ENCODE peak calls at places on chromosome 15, in eight cellular contexts. C, S, K, O, E, V, B and X are unnamed samples.

GRCh38 chr15:59941612-59942011 is 62.5 kb upstream of the FOXB1 start:
- DNase-seq in C (no peak), S (no peak), K (no peak), O (no peak), E (no peak), V (no peak), B (peak), X (no peak)

GRCh38 chr15:78149805-78150751 is 916 bp downstream of the IDH3A start:
- DNase-seq in C (peak), S (no peak), K (peak), O (peak), E (no peak), V (no peak), B (peak), X (no peak)

GRCh38 chr15:78425643-78426042 is 12.4 kb upstream of the IREB2 start:
- DNase-seq in C (no peak), S (no peak), K (no peak), O (no peak), E (no peak), V (no peak), B (no peak), X (no peak)

GRCh38 chr15:67914537-67915373 is 74.9 kb upstream of the RNU6-1 start:
- DNase-seq in C (peak), S (no peak), K (peak), O (no peak), E (peak), V (peak), B (peak), X (peak)

GRCh38 chr15:67542192-67542461 is 376 bp upstream of the MAP2K5 start:
- DNase-seq in C (no peak), S (no peak), K (peak), O (no peak), E (no peak), V (no peak), B (peak), X (no peak)

GRCh38 chr15:48507416-48508065 is 138.0 kb downstream of the FBN1 start:
- DNase-seq in C (peak), S (no peak), K (peak), O (peak), E (peak), V (peak), B (peak), X (peak)

GRCh38 chr15:73840771-73841170 is 32.6 kb upstream of the TBC1D21 start:
- DNase-seq in C (no peak), S (no peak), K (no peak), O (no peak), E (no peak), V (no peak), B (no peak), X (no peak)

GRCh38 chr15:39778031-39778430 is 4.6 kb downstream of the FSIP1 start:
- DNase-seq in C (no peak), S (no peak), K (no peak), O (no peak), E (no peak), V (no peak), B (no peak), X (no peak)

GRCh38 chr15:31235298-31236183 is 91.1 kb upstream of the KLF13 start:
- DNase-seq in C (no peak), S (no peak), K (peak), O (peak), E (no peak), V (no peak), B (no peak), X (peak)

GRCh38 chr15:68352401-68353062 is 75.0 kb downstream of the FEM1B start:
- DNase-seq in C (peak), S (no peak), K (peak), O (peak), E (peak), V (no peak), B (no peak), X (peak)

GRCh38 chr15:42741710-42742109 is 4.8 kb upstream of the CDAN1 start:
- DNase-seq in C (no peak), S (no peak), K (peak), O (no peak), E (no peak), V (no peak), B (no peak), X (no peak)

GRCh38 chr15:51864408-51865056 is 35.1 kb downstream of the TMOD3 start:
- DNase-seq in C (no peak), S (no peak), K (peak), O (peak), E (peak), V (no peak), B (no peak), X (no peak)

GRCh38 chr15:88535100-88535499 is 11.4 kb downstream of the DET1 start:
- DNase-seq in C (no peak), S (no peak), K (peak), O (peak), E (peak), V (no peak), B (no peak), X (no peak)

GRCh38 chr15:31367730-31368344 is 41.2 kb downstream of the KLF13 start:
- DNase-seq in C (no peak), S (no peak), K (no peak), O (no peak), E (no peak), V (no peak), B (no peak), X (no peak)

GRCh38 chr15:74793135-74794028 is 11.5 kb downstream of the CSK start:
- DNase-seq in C (no peak), S (peak), K (no peak), O (peak), E (no peak), V (no peak), B (no peak), X (peak)

GRCh38 chr15:32733276-32733675 is 15.5 kb downstream of the GREM1 start:
- DNase-seq in C (no peak), S (no peak), K (no peak), O (peak), E (no peak), V (no peak), B (no peak), X (no peak)

GRCh38 chr15:69039516-69040225 is 25.2 kb downstream of the NOX5 start:
- DNase-seq in C (no peak), S (no peak), K (no peak), O (no peak), E (no peak), V (no peak), B (no peak), X (no peak)

GRCh38 chr15:40927497-40928346 is 1.4 kb upstream of the DLL4 start:
- DNase-seq in C (no peak), S (no peak), K (no peak), O (no peak), E (no peak), V (no peak), B (no peak), X (no peak)
- H3K4me3 ChIP-seq in C (peak), S (peak), K (peak), O (peak), E (peak), V (peak), B (peak), X (no peak)

GRCh38 chr15:64155802-64156651 is 4.5 kb downstream of the SNX22 start:
- DNase-seq in C (no peak), S (no peak), K (no peak), O (no peak), E (no peak), V (no peak), B (no peak), X (no peak)

GRCh38 chr15:64152507-64153387 is 1.2 kb downstream of the SNX22 start:
- DNase-seq in C (no peak), S (no peak), K (no peak), O (no peak), E (no peak), V (no peak), B (no peak), X (no peak)

GRCh38 chr15:64156652-64157331 is 5.3 kb downstream of the SNX22 start:
- DNase-seq in C (no peak), S (no peak), K (no peak), O (no peak), E (no peak), V (no peak), B (no peak), X (no peak)

GRCh38 chr15:64151727-64152506 is at the start of gene SNX22:
- DNase-seq in C (no peak), S (peak), K (no peak), O (no peak), E (no peak), V (no peak), B (peak), X (no peak)

DNA sequence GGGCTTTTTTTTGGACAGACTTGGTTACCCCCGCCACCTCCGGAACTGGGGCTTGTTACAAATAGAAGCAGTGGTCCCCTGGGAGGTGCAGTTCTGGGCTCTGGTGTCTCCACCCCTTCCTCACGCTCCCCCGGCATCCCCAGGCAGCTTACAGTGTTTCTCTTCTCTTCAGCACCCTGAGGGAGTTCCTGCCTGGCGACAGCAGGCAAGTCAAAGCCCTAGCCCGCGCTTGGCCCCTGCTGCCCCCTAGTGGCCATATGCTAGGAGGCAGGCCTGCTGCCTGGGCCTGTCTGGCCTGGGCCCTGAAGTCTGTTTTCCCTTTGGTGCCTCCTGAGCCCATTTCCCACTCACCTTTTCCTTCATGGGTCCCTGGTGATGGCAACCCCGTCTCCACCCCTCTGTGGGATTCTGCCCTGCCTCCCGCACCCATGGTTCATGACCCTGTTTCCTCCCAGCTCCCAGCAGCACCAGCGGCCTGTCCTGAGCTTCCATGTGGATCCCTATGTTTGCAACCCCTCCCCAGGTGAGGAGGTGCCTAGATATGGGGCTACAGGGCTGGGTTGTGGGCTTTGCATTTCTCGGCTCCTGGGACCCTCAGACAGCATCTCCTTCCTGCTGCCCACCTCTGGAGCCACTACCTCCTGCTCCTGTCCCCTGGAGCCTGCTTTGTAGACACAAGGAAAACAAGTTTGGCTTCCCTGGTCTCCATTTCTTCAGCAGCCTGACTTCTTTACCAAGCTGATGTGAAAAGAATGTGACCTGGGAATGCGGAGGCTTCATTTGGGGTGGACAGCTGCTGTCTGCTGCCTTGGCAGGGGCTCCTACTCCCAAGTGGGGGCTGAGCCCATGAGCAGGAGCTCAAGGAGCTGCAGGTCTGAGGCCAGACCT is 2.2 kb downstream of the SNX22 start:
- DNase-seq in C (peak), S (peak), K (peak), O (peak), E (peak), V (peak), B (peak), X (peak)
- H3K4me3 ChIP-seq in C (no peak), S (no peak), K (no peak), O (no peak), E (no peak), V (no peak), B (peak), X (no peak)

DNA sequence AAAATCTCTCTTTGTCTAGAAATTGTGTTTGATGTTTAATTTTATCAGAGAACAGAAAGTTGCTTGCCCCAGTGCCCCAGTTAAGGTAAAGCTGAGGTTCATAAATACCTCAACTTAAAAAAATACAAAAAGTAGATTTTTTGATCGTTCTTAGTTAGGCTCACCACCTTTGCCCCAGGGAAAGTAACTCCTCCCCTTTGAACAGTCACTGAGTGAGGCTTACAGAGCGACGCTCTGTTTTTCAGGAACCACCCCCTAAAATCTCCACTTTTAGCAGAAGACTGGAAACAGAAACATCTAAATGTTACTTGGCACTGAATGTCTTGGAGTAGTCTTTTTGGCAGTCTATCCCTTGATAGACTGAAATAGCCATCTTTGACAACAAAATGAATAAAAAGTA is 24.9 kb downstream of the BLM start:
- DNase-seq in C (no peak), S (no peak), K (peak), O (no peak), E (no peak), V (no peak), B (no peak), X (no peak)
- H3K4me3 ChIP-seq in C (no peak), S (no peak), K (no peak), O (no peak), E (no peak), V (no peak), B (no peak), X (no peak)

DNA sequence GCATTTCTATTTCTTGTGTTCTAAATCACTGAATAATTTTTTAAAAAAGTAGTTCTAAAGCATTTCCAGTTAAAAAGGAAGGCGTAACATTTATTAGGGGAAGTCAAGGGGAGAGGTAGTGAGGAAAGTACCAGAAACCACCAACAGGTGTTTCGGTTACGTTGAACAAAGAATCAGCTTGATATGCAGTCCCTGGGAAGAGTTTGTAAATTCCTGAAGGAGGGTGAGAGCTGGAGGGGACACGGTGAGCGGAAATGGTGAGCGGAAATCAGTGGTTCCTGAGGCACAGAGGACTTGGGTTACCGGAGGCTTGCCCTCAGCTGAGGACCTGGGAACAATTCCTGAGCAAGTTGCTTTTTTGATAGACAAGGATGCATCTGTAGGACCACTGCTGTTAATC is 17.8 kb downstream of the MAP2K1 start:
- DNase-seq in C (no peak), S (no peak), K (no peak), O (no peak), E (no peak), V (no peak), B (peak), X (no peak)
- H3K4me3 ChIP-seq in C (no peak), S (no peak), K (no peak), O (no peak), E (no peak), V (no peak), B (no peak), X (no peak)

GRCh38 chr15:85451099-85451700 is 70.8 kb downstream of the AKAP13 start:
- DNase-seq in C (no peak), S (no peak), K (no peak), O (no peak), E (no peak), V (no peak), B (no peak), X (no peak)
- H3K4me3 ChIP-seq in C (no peak), S (no peak), K (no peak), O (no peak), E (no peak), V (no peak), B (no peak), X (no peak)

GRCh38 chr15:61132211-61132610 is 96.9 kb downstream of the RORA start:
- DNase-seq in C (no peak), S (no peak), K (no peak), O (no peak), E (no peak), V (no peak), B (no peak), X (no peak)

GRCh38 chr15:61128343-61128742 is 100.8 kb downstream of the RORA start:
- DNase-seq in C (no peak), S (no peak), K (no peak), O (no peak), E (no peak), V (no peak), B (no peak), X (no peak)

GRCh38 chr15:61131598-61131954 is 97.5 kb downstream of the RORA start:
- DNase-seq in C (no peak), S (no peak), K (no peak), O (no peak), E (no peak), V (no peak), B (no peak), X (no peak)

GRCh38 chr15:61133361-61133760 is 95.7 kb downstream of the RORA start:
- DNase-seq in C (no peak), S (no peak), K (no peak), O (no peak), E (no peak), V (no peak), B (no peak), X (no peak)

DNA sequence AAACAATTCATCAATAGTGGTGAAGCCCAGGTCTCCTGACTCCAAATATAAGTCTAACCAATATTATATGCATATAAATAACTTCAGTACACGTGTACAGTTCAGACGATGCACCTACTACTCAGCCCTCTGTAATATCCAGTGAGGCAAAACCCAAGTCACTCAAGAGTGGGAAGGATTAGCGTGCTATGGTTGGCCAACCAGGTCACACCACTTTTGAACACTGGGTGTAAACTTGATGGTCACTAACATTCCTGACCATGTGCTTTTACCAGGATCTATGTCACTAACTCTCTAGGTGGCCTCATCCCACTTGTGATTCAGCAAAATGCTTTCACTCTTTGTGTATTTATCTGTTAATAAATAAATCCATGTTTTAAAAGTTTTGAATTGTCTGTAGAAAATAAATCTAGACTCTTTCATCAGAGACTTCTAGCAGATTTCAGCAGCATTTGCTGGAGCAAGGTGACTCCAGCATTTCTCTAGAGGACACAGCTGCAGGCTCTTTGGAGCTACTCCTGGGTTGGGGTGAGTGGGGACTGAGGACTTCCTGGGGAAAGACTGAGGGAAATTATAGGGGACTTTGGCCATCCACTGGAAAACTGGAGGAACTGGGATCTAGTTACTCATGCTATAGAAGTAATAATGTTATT is 98.0 kb downstream of the RORA start:
- DNase-seq in C (no peak), S (no peak), K (no peak), O (no peak), E (no peak), V (no peak), B (no peak), X (no peak)
- H3K4me3 ChIP-seq in C (no peak), S (no peak), K (no peak), O (no peak), E (no peak), V (no peak), B (no peak), X (no peak)

GRCh38 chr15:101121511-101122090 is 130.2 kb downstream of the CHSY1 start:
- DNase-seq in C (no peak), S (no peak), K (peak), O (peak), E (peak), V (no peak), B (peak), X (peak)
- H3K4me3 ChIP-seq in C (no peak), S (no peak), K (peak), O (no peak), E (peak), V (no peak), B (no peak), X (peak)